ENCODE peak calls at places on chromosomes 2 and 18, in four cellular contexts. W is stimulated activated CD8-positive, alpha-beta memory T cell treated with anti-CD3 and anti-CD28 coated beads, Interleukin-15, amount 100 ng/mL, for 1 hour; Z is cerebellar nuclear complex; C is effector CD4-positive, alpha-beta T cell. Q is an unnamed sample.

GRCh38 chr2:30225131-30225762 is 6.1 kb upstream of the LBH start:
- DNase-seq in Z (no peak), C (no peak), W (no peak), Q (peak)

GRCh38 chr18:4256786-4257417 is 198.2 kb downstream of the DLGAP1 start:
- DNase-seq in W (no peak), Z (no peak), C (no peak), Q (no peak)

GRCh38 chr2:7225848-7226247 is 308.6 kb downstream of the RNF144A start:
- DNase-seq in C (no peak), Z (no peak), W (no peak), Q (no peak)

GRCh38 chr2:47309952-47310800 is 92.8 kb upstream of the MSH2 start:
- DNase-seq in W (no peak), Z (no peak), C (no peak), Q (no peak)

GRCh38 chr2:238725298-238725697 is 122.6 kb upstream of the TWIST2 start:
- DNase-seq in W (no peak), C (no peak), Z (no peak), Q (no peak)

GRCh38 chr2:16275131-16275530 is 334.8 kb downstream of the MYCN start:
- DNase-seq in Z (no peak), W (no peak), C (no peak), Q (no peak)

GRCh38 chr2:1887915-1888314 is 143.6 kb upstream of the PXDN start:
- DNase-seq in C (no peak), Z (no peak), W (no peak), Q (no peak)

GRCh38 chr2:99821572-99822369 is 320.6 kb downstream of the AFF3 start:
- DNase-seq in W (no peak), Z (no peak), C (no peak), Q (no peak)

GRCh38 chr2:3492951-3493609 is 26.3 kb downstream of the ADI1 start:
- DNase-seq in Z (no peak), W (no peak), C (no peak), Q (no peak)

GRCh38 chr2:38933653-38934052 is 44.0 kb downstream of the ARHGEF33 start:
- DNase-seq in C (no peak), W (no peak), Z (no peak), Q (no peak)

GRCh38 chr18:50203801-50204604 is 9.1 kb upstream of the MYO5B start:
- DNase-seq in Z (no peak), W (no peak), C (no peak), Q (no peak)

GRCh38 chr2:239440511-239440959 is 39.7 kb upstream of the HDAC4 start:
- DNase-seq in C (no peak), Z (no peak), W (no peak), Q (no peak)

GRCh38 chr2:20015482-20016083 is 3.1 kb upstream of the MATN3 start:
- DNase-seq in Z (no peak), C (no peak), W (no peak), Q (no peak)